ENCODE peak calls at places on chromosomes 3 and 15, in eight cellular contexts. D is breast epithelium, R is A549, G is Caco-2, C is epithelial cell of esophagus, M is fibroblast of pulmonary artery, T is bronchial epithelial cell, L is GM13977. A is an unnamed sample.

GRCh38 chr15:33008284-33009011 is 186.1 kb downstream of the FMN1 start:
- DNase-seq in D (no peak), R (no peak), G (no peak), C (no peak), M (peak; percentile 73), T (no peak), L (no peak), A (no peak)

GRCh38 chr3:147712357-147712756 is 303.2 kb downstream of the ZIC1 start:
- DNase-seq in D (no peak), R (no peak), G (no peak), C (no peak), M (no peak), T (no peak), L (no peak), A (no peak)

GRCh38 chr3:21326704-21327103 is 424.3 kb downstream of the ZNF385D start:
- DNase-seq in D (no peak), R (no peak), G (no peak), C (no peak), M (peak; percentile 83), T (peak; percentile 3), L (no peak), A (peak; percentile 20)

GRCh38 chr3:10248984-10249748 is 907 bp downstream of the TATDN2 start:
- DNase-seq in D (peak; percentile 19), R (peak; percentile 14), G (peak; percentile 41), C (peak; percentile 38), M (no peak), T (no peak), L (peak; percentile 74), A (no peak)

GRCh38 chr3:192727032-192727847 is at the start of gene FGF12:
- DNase-seq in D (peak; percentile 20), R (peak; percentile 18), G (peak; percentile 84), C (peak; percentile 73), M (peak; percentile 18), T (peak; percentile 55), L (peak; percentile 21), A (no peak)

GRCh38 chr3:72657666-72658065 is 190.6 kb downstream of the SHQ1 start:
- DNase-seq in D (no peak), R (no peak), G (no peak), C (peak; percentile 57), M (no peak), T (peak; percentile 55), L (peak; percentile 46), A (no peak)

GRCh38 chr3:10993729-10994065 is 1.1 kb downstream of the SLC6A1 start:
- DNase-seq in D (no peak), R (no peak), G (no peak), C (no peak), M (no peak), T (no peak), L (no peak), A (no peak)

GRCh38 chr3:43867673-43868072 is 176.9 kb downstream of the ABHD5 start:
- DNase-seq in D (no peak), R (peak; percentile 42), G (no peak), C (peak; percentile 10), M (peak; percentile 84), T (no peak), L (no peak), A (no peak)

GRCh38 chr3:59894425-59895146 is 844.8 kb upstream of the CFAP20DC start:
- DNase-seq in D (no peak), R (no peak), G (no peak), C (no peak), M (no peak), T (no peak), L (no peak), A (no peak)

GRCh38 chr3:3129579-3129978 is 2.8 kb downstream of the TRNT1 start:
- DNase-seq in D (no peak), R (no peak), G (no peak), C (no peak), M (no peak), T (no peak), L (no peak), A (no peak)

GRCh38 chr3:111810909-111811308 is 48.2 kb upstream of the PHLDB2 start:
- DNase-seq in D (no peak), R (peak; percentile 75), G (no peak), C (peak; percentile 92), M (peak; percentile 74), T (peak; percentile 93), L (no peak), A (no peak)

GRCh38 chr3:13064469-13064868 is 8.8 kb downstream of the IQSEC1 start:
- DNase-seq in D (no peak), R (no peak), G (no peak), C (no peak), M (no peak), T (no peak), L (no peak), A (no peak)

GRCh38 chr3:125381743-125382142 is 6.6 kb upstream of the ZNF148 start:
- DNase-seq in D (no peak), R (peak; percentile 5), G (peak; percentile 37), C (peak; percentile 48), M (no peak), T (peak; percentile 58), L (no peak), A (no peak)

GRCh38 chr3:186277268-186277909 is 84.6 kb downstream of the DGKG start:
- DNase-seq in D (peak; percentile 30), R (peak; percentile 51), G (no peak), C (peak; percentile 70), M (peak; percentile 79), T (peak; percentile 66), L (no peak), A (peak; percentile 49)

GRCh38 chr3:20574746-20575145 is 388.7 kb upstream of the SGO1 start:
- DNase-seq in D (no peak), R (no peak), G (no peak), C (peak; percentile 30), M (peak; percentile 81), T (peak; percentile 46), L (no peak), A (no peak)

GRCh38 chr3:39088889-39089288 is 18.5 kb downstream of the GORASP1 start:
- DNase-seq in D (no peak), R (no peak), G (no peak), C (no peak), M (peak; percentile 31), T (peak; percentile 15), L (no peak), A (no peak)

GRCh38 chr3:132180337-132180791 is 136.8 kb upstream of the ACP3 start:
- DNase-seq in D (no peak), R (peak; percentile 65), G (no peak), C (peak; percentile 71), M (peak; percentile 79), T (peak; percentile 65), L (peak; percentile 23), A (peak; percentile 32)

GRCh38 chr15:74829991-74830390 is 3.6 kb downstream of the CPLX3 start:
- DNase-seq in D (no peak), R (no peak), G (no peak), C (no peak), M (no peak), T (no peak), L (no peak), A (no peak)

GRCh38 chr3:142863010-142863787 is 25.7 kb downstream of the PCOLCE2 start:
- DNase-seq in D (peak; percentile 35), R (no peak), G (no peak), C (peak; percentile 88), M (no peak), T (peak; percentile 66), L (no peak), A (no peak)

GRCh38 chr3:121493431-121493830 is 52.4 kb downstream of the POLQ start:
- DNase-seq in D (no peak), R (no peak), G (no peak), C (no peak), M (peak; percentile 20), T (no peak), L (no peak), A (no peak)
- TF ChIP-seq CTCF in D (no peak), R (no peak), G (no peak), C (no peak), M (no peak), T (no peak), L (no peak), A (peak; percentile 24)

DNA sequence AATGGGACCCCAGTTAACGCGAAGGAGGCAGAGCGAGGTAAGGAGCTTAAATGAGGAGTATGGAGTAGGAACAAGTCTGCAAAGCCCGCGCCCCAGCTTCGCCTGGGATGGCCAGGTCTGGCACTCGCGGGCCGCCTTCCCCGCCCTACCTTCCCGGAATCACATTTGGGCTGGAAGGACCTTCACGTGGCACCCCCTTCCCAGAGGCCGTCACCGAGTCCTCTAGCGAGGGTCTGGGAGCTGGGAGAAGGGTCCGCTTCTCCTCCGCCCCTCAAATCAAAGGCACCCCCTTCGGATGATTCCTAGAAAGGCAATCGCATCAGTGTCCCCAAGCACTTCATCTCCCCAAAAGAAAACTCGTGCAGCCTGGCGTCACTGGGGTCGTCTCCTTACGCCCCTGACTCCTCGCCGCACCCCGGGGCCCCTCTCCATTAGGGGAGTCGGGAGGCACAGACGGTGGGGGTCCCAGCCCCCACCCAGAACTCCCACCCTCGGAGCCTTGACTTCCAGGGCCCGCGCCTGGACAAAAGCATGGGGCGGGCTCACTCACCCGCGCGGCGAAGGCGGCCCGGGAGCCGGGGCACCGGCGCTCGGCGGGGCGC is 375 bp downstream of the MYLK start:
- DNase-seq in D (peak; percentile 40), R (peak; percentile 16), G (no peak), C (no peak), M (no peak), T (no peak), L (no peak), A (no peak)
- TF ChIP-seq CTCF in D (no peak), R (no peak), G (no peak), C (no peak), M (no peak), T (no peak), L (no peak), A (no peak)

GRCh38 chr3:165225604-165226003 is 29.4 kb upstream of the SLITRK3 start:
- DNase-seq in D (no peak), R (no peak), G (no peak), C (no peak), M (no peak), T (peak; percentile 4), L (no peak), A (no peak)
- TF ChIP-seq CTCF in D (no peak), R (no peak), G (no peak), C (no peak), M (no peak), T (no peak), L (no peak), A (no peak)

GRCh38 chr15:29369261-29369660 is 99.6 kb upstream of the NSMCE3 start:
- DNase-seq in D (no peak), R (no peak), G (no peak), C (no peak), M (no peak), T (no peak), L (no peak), A (no peak)

GRCh38 chr15:29361560-29361959 is 91.9 kb upstream of the NSMCE3 start:
- DNase-seq in D (no peak), R (no peak), G (no peak), C (no peak), M (no peak), T (no peak), L (no peak), A (no peak)

DNA sequence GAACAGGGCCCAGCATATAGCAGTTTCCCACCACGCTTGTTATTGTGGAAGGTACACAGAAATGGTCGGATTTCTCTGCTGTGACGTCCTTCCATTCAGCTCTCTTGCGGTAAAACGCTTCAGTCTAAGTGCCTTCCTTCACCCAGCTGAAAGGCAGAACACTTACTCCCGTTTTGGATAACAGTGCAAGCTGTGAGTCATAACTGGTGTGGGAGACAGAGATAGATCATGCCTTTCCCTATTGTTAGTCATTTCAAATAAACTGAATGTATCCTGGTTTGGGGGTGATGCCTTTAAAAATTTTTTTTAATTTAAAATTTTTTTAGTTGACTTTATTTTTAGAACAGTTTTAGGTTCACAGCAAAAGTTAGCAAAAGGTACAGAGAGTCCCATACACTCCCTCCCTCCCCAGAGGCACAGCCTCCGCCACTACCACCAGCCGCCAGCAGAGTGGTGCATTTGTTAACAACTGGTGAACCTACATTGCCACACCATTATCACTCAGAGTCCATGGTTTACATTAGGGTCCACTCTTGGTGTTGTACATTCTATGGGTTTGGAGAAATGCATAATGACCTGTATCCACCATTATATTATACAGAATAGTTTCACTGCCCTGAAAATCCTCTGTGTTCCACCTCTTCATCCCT is 94.9 kb upstream of the NSMCE3 start:
- DNase-seq in D (no peak), R (peak; percentile 29), G (no peak), C (peak; percentile 34), M (peak; percentile 76), T (peak; percentile 43), L (no peak), A (no peak)
- TF ChIP-seq CTCF in D (no peak), R (peak; percentile 11), G (peak; percentile 11), C (no peak), M (peak; percentile 37), T (no peak), L (peak; percentile 15), A (no peak)

A was measured in AG09319.